ENCODE peak calls at places on chromosome 20, in four cellular contexts. One of them, this sample, is unnamed.

GRCh38 chr20:32965581-32966373 is 38.5 kb downstream of the SUN5 start:
- DNase-seq in lower lobe of right lung: no peak
- DNase-seq in right atrium auricular region: peak
- DNase-seq in upper lobe of right lung: peak
- DNase-seq in this sample: no peak

GRCh38 chr20:51338692-51339440 is 203.7 kb downstream of the NFATC2 start:
- DNase-seq in lower lobe of right lung: no peak
- DNase-seq in right atrium auricular region: no peak
- DNase-seq in upper lobe of right lung: no peak
- DNase-seq in this sample: peak

GRCh38 chr20:62320581-62321354 is 18.0 kb downstream of the ADRM1 start:
- DNase-seq in lower lobe of right lung: no peak
- DNase-seq in right atrium auricular region: no peak
- DNase-seq in upper lobe of right lung: no peak
- DNase-seq in this sample: peak

GRCh38 chr20:11849976-11850670 is 67.6 kb upstream of the BTBD3 start:
- DNase-seq in lower lobe of right lung: no peak
- DNase-seq in right atrium auricular region: peak
- DNase-seq in upper lobe of right lung: no peak
- DNase-seq in this sample: peak

GRCh38 chr20:12790856-12791255 is 217.9 kb upstream of the SPTLC3 start:
- DNase-seq in lower lobe of right lung: no peak
- DNase-seq in right atrium auricular region: no peak
- DNase-seq in upper lobe of right lung: no peak
- DNase-seq in this sample: no peak

GRCh38 chr20:62683136-62683535 is 25.5 kb upstream of the NTSR1 start:
- DNase-seq in lower lobe of right lung: no peak
- DNase-seq in right atrium auricular region: no peak
- DNase-seq in upper lobe of right lung: no peak
- DNase-seq in this sample: no peak

GRCh38 chr20:17898548-17898994 is 70.0 kb downstream of the SNX5 start:
- DNase-seq in lower lobe of right lung: peak
- DNase-seq in right atrium auricular region: peak
- DNase-seq in upper lobe of right lung: peak
- DNase-seq in this sample: peak

GRCh38 chr20:59736366-59736765 is 132.0 kb downstream of the PHACTR3 start:
- DNase-seq in lower lobe of right lung: no peak
- DNase-seq in right atrium auricular region: no peak
- DNase-seq in upper lobe of right lung: peak
- DNase-seq in this sample: no peak

GRCh38 chr20:7770578-7770977 is 169.7 kb downstream of the HAO1 start:
- DNase-seq in lower lobe of right lung: no peak
- DNase-seq in right atrium auricular region: no peak
- DNase-seq in upper lobe of right lung: no peak
- DNase-seq in this sample: peak

GRCh38 chr20:25624500-25624939 is 706 bp upstream of the NANP start:
- DNase-seq in lower lobe of right lung: no peak
- DNase-seq in right atrium auricular region: peak
- DNase-seq in upper lobe of right lung: no peak
- DNase-seq in this sample: no peak

GRCh38 chr20:25623225-25623735 is 534 bp downstream of the NANP start:
- DNase-seq in lower lobe of right lung: peak
- DNase-seq in right atrium auricular region: peak
- DNase-seq in upper lobe of right lung: peak
- DNase-seq in this sample: peak

GRCh38 chr20:25622049-25622448 is 1.8 kb downstream of the NANP start:
- DNase-seq in lower lobe of right lung: no peak
- DNase-seq in right atrium auricular region: no peak
- DNase-seq in upper lobe of right lung: no peak
- DNase-seq in this sample: no peak

GRCh38 chr20:25622450-25623224 is 1.2 kb downstream of the NANP start:
- DNase-seq in lower lobe of right lung: no peak
- DNase-seq in right atrium auricular region: no peak
- DNase-seq in upper lobe of right lung: no peak
- DNase-seq in this sample: no peak

GRCh38 chr20:25623736-25624499 is at the start of gene NANP:
- DNase-seq in lower lobe of right lung: peak
- DNase-seq in right atrium auricular region: peak
- DNase-seq in upper lobe of right lung: peak
- DNase-seq in this sample: peak
- TF ChIP-seq CTCF in lower lobe of right lung: no peak
- TF ChIP-seq CTCF in right atrium auricular region: no peak
- TF ChIP-seq CTCF in upper lobe of right lung: no peak
- TF ChIP-seq CTCF in this sample: no peak

GRCh38 chr20:36543187-36544133 is 2.1 kb downstream of the MYL9 start:
- DNase-seq in lower lobe of right lung: no peak
- DNase-seq in right atrium auricular region: peak
- DNase-seq in upper lobe of right lung: no peak
- DNase-seq in this sample: peak

GRCh38 chr20:36542019-36542488 is 735 bp downstream of the MYL9 start:
- DNase-seq in lower lobe of right lung: no peak
- DNase-seq in right atrium auricular region: no peak
- DNase-seq in upper lobe of right lung: no peak
- DNase-seq in this sample: peak

GRCh38 chr20:36542516-36543186 is 1.3 kb downstream of the MYL9 start:
- DNase-seq in lower lobe of right lung: no peak
- DNase-seq in right atrium auricular region: no peak
- DNase-seq in upper lobe of right lung: no peak
- DNase-seq in this sample: no peak

GRCh38 chr20:36546111-36546736 is 4.9 kb downstream of the MYL9 start:
- DNase-seq in lower lobe of right lung: no peak
- DNase-seq in right atrium auricular region: no peak
- DNase-seq in upper lobe of right lung: no peak
- DNase-seq in this sample: no peak

DNA sequence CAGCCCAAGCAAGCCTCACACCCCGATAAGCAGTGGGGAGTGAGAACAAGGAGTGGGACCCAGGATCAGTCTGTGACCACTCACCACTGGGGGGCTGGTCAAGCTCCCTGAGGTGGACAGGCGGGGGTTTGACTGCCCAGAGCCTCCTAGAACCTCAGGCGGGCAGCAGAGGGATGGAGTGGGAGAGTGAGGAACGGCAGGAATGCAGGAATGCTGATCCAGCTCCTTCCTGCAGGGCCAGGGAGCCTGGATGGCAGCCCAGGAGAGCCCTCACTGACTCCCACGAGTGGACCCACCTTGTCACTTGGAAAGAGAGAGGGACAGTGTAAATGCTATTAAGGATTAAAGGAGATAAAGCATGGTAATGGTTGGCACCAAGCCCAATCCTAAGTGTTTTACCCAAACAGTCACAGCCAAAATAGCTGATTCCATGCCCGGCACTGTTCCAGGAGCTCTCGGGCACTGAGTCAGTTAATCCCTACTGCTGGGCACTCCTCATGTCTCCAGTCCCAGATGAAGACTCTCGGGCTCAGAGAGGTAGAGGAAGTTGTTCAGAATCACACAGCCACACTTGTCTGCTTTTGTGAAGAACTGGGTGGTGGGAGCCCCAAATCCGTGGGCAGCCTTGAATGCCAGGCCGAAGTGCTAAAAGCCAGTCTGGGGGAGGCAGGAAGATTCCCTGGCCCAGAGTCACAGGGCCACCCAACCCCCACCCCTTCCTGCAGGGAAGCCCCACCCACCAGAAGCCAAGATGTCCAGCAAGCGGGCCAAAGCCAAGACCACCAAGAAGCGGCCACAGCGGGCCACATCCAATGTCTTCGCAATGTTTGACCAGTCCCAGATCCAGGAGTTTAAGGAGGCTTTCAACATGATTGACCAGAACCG is 3.1 kb downstream of the MYL9 start:
- DNase-seq in lower lobe of right lung: peak
- DNase-seq in right atrium auricular region: no peak
- DNase-seq in upper lobe of right lung: peak
- DNase-seq in this sample: peak
- H3K4me3 ChIP-seq in lower lobe of right lung: peak
- H3K4me3 ChIP-seq in right atrium auricular region: peak
- H3K4me3 ChIP-seq in upper lobe of right lung: peak
- H3K4me3 ChIP-seq in this sample: peak

DNA sequence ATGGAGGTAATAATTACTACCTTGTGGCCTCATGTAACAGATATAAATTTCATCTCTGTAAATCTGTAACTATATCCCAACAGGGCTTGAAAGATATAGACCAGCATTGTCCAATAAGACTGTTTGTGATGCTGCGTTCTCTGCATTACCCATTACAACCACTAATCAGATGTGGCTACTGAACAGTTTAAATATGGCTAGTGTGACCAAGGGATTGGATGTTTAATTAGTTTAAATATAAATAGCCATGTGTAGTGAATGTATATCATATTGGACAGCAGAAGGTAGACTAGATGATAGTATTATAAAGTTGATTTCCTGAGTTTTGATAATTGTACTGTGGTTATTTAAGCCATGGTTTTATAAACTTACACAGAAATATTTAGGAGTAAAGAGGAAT is 27.8 kb upstream of the JAG1 start:
- DNase-seq in lower lobe of right lung: no peak
- DNase-seq in right atrium auricular region: no peak
- DNase-seq in upper lobe of right lung: no peak
- DNase-seq in this sample: no peak
- TF ChIP-seq CTCF in lower lobe of right lung: no peak
- TF ChIP-seq CTCF in right atrium auricular region: no peak
- TF ChIP-seq CTCF in upper lobe of right lung: no peak
- TF ChIP-seq CTCF in this sample: no peak

GRCh38 chr20:8862092-8862491 is 206.8 kb upstream of the PLCB4 start:
- DNase-seq in lower lobe of right lung: no peak
- DNase-seq in right atrium auricular region: no peak
- DNase-seq in upper lobe of right lung: no peak
- DNase-seq in this sample: no peak
- H3K4me3 ChIP-seq in lower lobe of right lung: no peak
- H3K4me3 ChIP-seq in right atrium auricular region: no peak
- H3K4me3 ChIP-seq in upper lobe of right lung: no peak
- H3K4me3 ChIP-seq in this sample: no peak

DNA sequence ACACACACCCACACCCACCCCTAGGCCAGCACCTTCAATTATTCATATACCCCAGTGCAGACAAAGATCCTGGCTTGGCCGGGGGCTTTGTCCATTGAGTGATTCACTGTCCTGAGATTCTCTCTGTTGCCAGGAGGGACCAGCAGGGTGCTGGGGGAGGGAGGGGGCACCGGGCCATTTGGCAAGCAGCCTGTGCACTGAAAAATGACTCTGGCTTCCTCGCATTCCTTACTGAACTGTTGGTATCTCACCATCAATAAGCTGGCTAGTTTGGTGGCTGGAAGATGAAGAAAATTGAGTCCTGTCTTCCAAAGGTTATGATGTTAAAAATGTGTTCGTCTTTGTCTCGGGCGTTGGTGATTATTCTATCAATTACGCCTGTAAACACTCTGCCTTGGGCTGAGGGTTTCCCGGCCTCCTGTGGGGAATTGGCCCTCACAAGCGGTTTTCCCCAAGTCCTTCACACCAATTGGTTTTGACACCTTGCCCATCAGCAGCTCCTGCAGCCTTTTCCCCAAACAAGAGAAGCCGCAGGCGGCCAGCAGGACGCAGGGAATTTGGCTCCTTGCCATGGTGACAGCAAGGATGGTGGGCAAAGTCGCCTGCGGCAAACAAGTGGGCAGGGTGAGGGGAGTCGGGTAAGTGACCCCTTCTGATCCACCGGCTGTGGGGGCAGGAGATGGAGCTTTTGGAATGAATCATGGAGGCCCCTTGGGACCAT is 4.9 kb downstream of the VSTM2L start:
- DNase-seq in lower lobe of right lung: no peak
- DNase-seq in right atrium auricular region: no peak
- DNase-seq in upper lobe of right lung: no peak
- DNase-seq in this sample: peak
- TF ChIP-seq CTCF in lower lobe of right lung: no peak
- TF ChIP-seq CTCF in right atrium auricular region: no peak
- TF ChIP-seq CTCF in upper lobe of right lung: no peak
- TF ChIP-seq CTCF in this sample: no peak

GRCh38 chr20:34514897-34515483 is 1.2 kb upstream of the DYNLRB1 start:
- DNase-seq in lower lobe of right lung: no peak
- DNase-seq in right atrium auricular region: no peak
- DNase-seq in upper lobe of right lung: no peak
- DNase-seq in this sample: peak
- H3K4me3 ChIP-seq in lower lobe of right lung: peak
- H3K4me3 ChIP-seq in right atrium auricular region: peak
- H3K4me3 ChIP-seq in upper lobe of right lung: peak
- H3K4me3 ChIP-seq in this sample: peak

GRCh38 chr20:25672659-25673058 is 24.0 kb downstream of the ZNF337 start:
- DNase-seq in lower lobe of right lung: no peak
- DNase-seq in right atrium auricular region: no peak
- DNase-seq in upper lobe of right lung: no peak
- DNase-seq in this sample: no peak

GRCh38 chr20:25668446-25668845 is 28.2 kb downstream of the ZNF337 start:
- DNase-seq in lower lobe of right lung: no peak
- DNase-seq in right atrium auricular region: no peak
- DNase-seq in upper lobe of right lung: no peak
- DNase-seq in this sample: peak

GRCh38 chr20:25675161-25675560 is 21.5 kb downstream of the ZNF337 start:
- DNase-seq in lower lobe of right lung: no peak
- DNase-seq in right atrium auricular region: no peak
- DNase-seq in upper lobe of right lung: no peak
- DNase-seq in this sample: no peak

GRCh38 chr20:25669826-25670422 is 26.7 kb downstream of the ZNF337 start:
- DNase-seq in lower lobe of right lung: no peak
- DNase-seq in right atrium auricular region: no peak
- DNase-seq in upper lobe of right lung: no peak
- DNase-seq in this sample: peak
- TF ChIP-seq CTCF in lower lobe of right lung: no peak
- TF ChIP-seq CTCF in right atrium auricular region: no peak
- TF ChIP-seq CTCF in upper lobe of right lung: no peak
- TF ChIP-seq CTCF in this sample: peak

GRCh38 chr20:20293986-20294385 is 73.9 kb upstream of the INSM1 start:
- DNase-seq in lower lobe of right lung: no peak
- DNase-seq in right atrium auricular region: no peak
- DNase-seq in upper lobe of right lung: no peak
- DNase-seq in this sample: no peak
- H3K4me3 ChIP-seq in lower lobe of right lung: no peak
- H3K4me3 ChIP-seq in right atrium auricular region: no peak
- H3K4me3 ChIP-seq in upper lobe of right lung: no peak
- H3K4me3 ChIP-seq in this sample: no peak

DNA sequence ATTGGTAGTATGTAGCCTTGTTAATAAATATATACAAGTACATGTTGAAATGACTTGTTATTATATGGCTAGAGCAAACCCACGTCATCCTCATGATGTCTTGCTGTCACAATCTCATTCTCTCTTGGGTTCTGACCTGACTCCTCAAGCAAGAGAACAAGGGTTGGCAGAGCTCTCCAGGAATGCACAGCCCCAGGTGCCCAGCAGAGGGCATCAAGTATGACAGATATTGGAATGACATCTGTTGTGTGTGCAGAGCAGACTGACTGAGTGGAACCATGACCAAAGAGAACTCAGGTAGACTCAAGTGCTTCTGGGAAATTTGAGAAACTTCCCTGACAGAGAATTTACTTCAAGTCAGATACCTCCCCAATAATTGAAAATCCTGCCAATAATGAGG is 90.6 kb downstream of the PAX1 start:
- DNase-seq in lower lobe of right lung: no peak
- DNase-seq in right atrium auricular region: no peak
- DNase-seq in upper lobe of right lung: no peak
- DNase-seq in this sample: no peak
- TF ChIP-seq CTCF in lower lobe of right lung: no peak
- TF ChIP-seq CTCF in right atrium auricular region: no peak
- TF ChIP-seq CTCF in upper lobe of right lung: no peak
- TF ChIP-seq CTCF in this sample: no peak